ENCODE peak calls at places on chromosomes 11 and 22, in six cellular contexts. V is RCC 7860; O is CD4-positive, alpha-beta memory T cell; J is activated CD4-positive, alpha-beta T cell treated with anti-CD3 and anti-CD28 coated beads, Interleukin-2, amount 10 ng/mL, durations not matched to agents 7 days and 5 days; G is NCI-H774; F is NCI-H1436. C is an unnamed sample.

GRCh38 chr22:22855617-22856308 is 31.9 kb upstream of the IGLL5 start:
- DNase-seq in F (no peak), O (no peak), V (no peak), J (peak; percentile 30), G (no peak), C (no peak)

GRCh38 chr11:86157797-86158378 is 86.7 kb upstream of the EED start:
- DNase-seq in F (no peak), J (no peak), O (no peak), V (no peak), G (no peak), C (no peak)

GRCh38 chr11:10407055-10407454 is 48.0 kb upstream of the AMPD3 start:
- DNase-seq in F (no peak), J (no peak), V (peak; percentile 41), O (no peak), G (no peak), C (no peak)

GRCh38 chr11:130872961-130873360 is 43.3 kb downstream of the SNX19 start:
- DNase-seq in F (no peak), G (no peak), J (no peak), V (no peak), O (no peak), C (no peak)

GRCh38 chr11:117217141-117217609 is 14.7 kb downstream of the PCSK7 start:
- DNase-seq in G (no peak), J (no peak), F (no peak), V (no peak), O (no peak), C (no peak)

GRCh38 chr11:56307836-56308235 is 7.1 kb upstream of the OR8K3 start:
- DNase-seq in O (no peak), V (no peak), G (no peak), F (no peak), J (no peak), C (no peak)

GRCh38 chr11:83819936-83820549 is 533.9 kb upstream of the CCDC90B start:
- DNase-seq in F (peak; percentile 48), V (peak; percentile 42), G (peak; percentile 44), O (no peak), J (no peak), C (peak; percentile 82)

GRCh38 chr11:65181569-65182257 is at the start of gene CAPN1:
- DNase-seq in V (peak; percentile 91), J (peak; percentile 81), G (peak; percentile 51), O (peak; percentile 86), F (peak; percentile 67), C (peak; percentile 46)

GRCh38 chr11:110935018-110935640 is 222.9 kb upstream of the ARHGAP20 start:
- DNase-seq in O (no peak), F (no peak), V (no peak), J (no peak), G (no peak), C (no peak)

GRCh38 chr11:70901951-70902521 is 350.3 kb downstream of the SHANK2 start:
- DNase-seq in J (no peak), F (no peak), O (no peak), G (no peak), V (no peak), C (no peak)

GRCh38 chr11:123549901-123550619 is 104.4 kb downstream of the SCN3B start:
- DNase-seq in V (no peak), G (no peak), O (no peak), F (no peak), J (no peak), C (no peak)

GRCh38 chr11:76327756-76328388 is 53.1 kb downstream of the THAP12 start:
- DNase-seq in G (no peak), J (no peak), O (no peak), V (no peak), F (no peak), C (no peak)

GRCh38 chr22:49091917-49092545 is 735.6 kb downstream of the BRD1 start:
- DNase-seq in J (no peak), F (no peak), G (no peak), O (no peak), V (no peak), C (no peak)

GRCh38 chr11:83157755-83158473 is 983 bp downstream of the PCF11 start:
- DNase-seq in O (peak; percentile 63), F (peak; percentile 17), G (peak; percentile 20), V (no peak), J (peak; percentile 55), C (peak; percentile 44)

GRCh38 chr11:105274631-105275030 is 135.1 kb upstream of the CARD18 start:
- DNase-seq in J (no peak), G (no peak), V (no peak), F (no peak), O (no peak), C (no peak)

GRCh38 chr11:57778318-57779037 is 16.9 kb downstream of the CTNND1 start:
- DNase-seq in O (no peak), V (peak; percentile 92), J (no peak), F (peak; percentile 53), G (no peak), C (peak; percentile 66)

GRCh38 chr11:35794850-35795249 is 132.3 kb downstream of the TRIM44 start:
- DNase-seq in G (no peak), O (no peak), F (no peak), J (no peak), V (peak; percentile 11), C (no peak)

GRCh38 chr22:27139935-27140493 is 482.6 kb downstream of the MIAT start:
- DNase-seq in J (no peak), F (no peak), V (peak; percentile 93), O (no peak), G (no peak), C (no peak)

GRCh38 chr11:21771097-21771496 is 421.8 kb upstream of the ANO5 start:
- DNase-seq in V (no peak), F (no peak), G (peak; percentile 34), O (no peak), J (no peak), C (peak; percentile 88)

GRCh38 chr22:36986242-36986821 is 32.9 kb downstream of the TST start:
- DNase-seq in G (no peak), F (no peak), V (peak; percentile 36), J (peak; percentile 44), O (no peak), C (no peak)

C was measured in NCI-H1105 treated with DMSO at 0.1 percent for 48 hours.